ENCODE peak calls at places on chromosomes 11 and 22, in six cellular contexts. O is K562, F is GM23338, I is H1, E is HepG2, S is GM12878. A is an unnamed sample.

GRCh38 chr22:35540600-35541253 is at the start of gene RASD2:
- DNase-seq in O (no peak), E (no peak), F (peak), I (no peak), S (no peak), A (peak)

GRCh38 chr11:81112718-81113117 is 1620.9 kb downstream of the FAM181B start:
- DNase-seq in S (no peak), O (no peak), F (no peak), E (no peak), I (no peak), A (no peak)

GRCh38 chr11:112797653-112798293 is 163.4 kb upstream of the NCAM1 start:
- DNase-seq in I (peak), S (no peak), E (peak), F (peak), O (peak), A (peak)

GRCh38 chr11:66228521-66228920 is 39.9 kb upstream of the RAB1B start:
- DNase-seq in S (no peak), F (peak), I (peak), E (no peak), O (no peak), A (peak)

GRCh38 chr11:69637601-69637955 is 3.4 kb upstream of the CCND1 start:
- DNase-seq in E (no peak), F (peak), O (no peak), S (no peak), I (no peak), A (peak)

GRCh38 chr11:86523738-86524602 is 148.4 kb downstream of the ME3 start:
- DNase-seq in S (no peak), E (peak), I (no peak), F (no peak), O (peak), A (no peak)

GRCh38 chr11:45596571-45596970 is 68.9 kb downstream of the CHST1 start:
- DNase-seq in F (no peak), O (no peak), E (no peak), S (no peak), I (no peak), A (no peak)

GRCh38 chr11:113896156-113896879 is 8.3 kb upstream of the HTR3B start:
- DNase-seq in I (no peak), F (peak), E (no peak), S (no peak), O (peak), A (peak)

GRCh38 chr11:72580648-72580950 is 93.6 kb downstream of the PDE2A start:
- DNase-seq in O (no peak), F (no peak), E (no peak), I (no peak), S (no peak), A (no peak)

GRCh38 chr11:1557904-1558831 is 13.9 kb downstream of the DUSP8 start:
- DNase-seq in O (no peak), E (no peak), S (no peak), F (no peak), I (no peak), A (no peak)
- TF ChIP-seq CREB1 in O (no peak), E (no peak), S (no peak), F (no peak), I (no peak), A (no peak)

GRCh38 chr22:31852691-31853370 is 91.5 kb upstream of the YWHAH start:
- DNase-seq in O (no peak), S (no peak), I (no peak), E (no peak), F (no peak), A (no peak)
- TF ChIP-seq CREB1 in O (no peak), S (no peak), I (no peak), E (no peak), F (no peak), A (no peak)

GRCh38 chr22:29216873-29217666 is 11.4 kb downstream of the EMID1 start:
- DNase-seq in S (no peak), O (peak), E (peak), F (no peak), I (no peak), A (no peak)
- TF ChIP-seq CREB1 in S (no peak), O (no peak), E (no peak), F (no peak), I (no peak), A (no peak)

GRCh38 chr22:31044262-31044861 is 36.8 kb upstream of the SMTN start:
- DNase-seq in E (peak), I (no peak), O (no peak), F (no peak), S (no peak), A (no peak)
- TF ChIP-seq CREB1 in E (no peak), I (no peak), O (no peak), F (no peak), S (no peak), A (no peak)

DNA sequence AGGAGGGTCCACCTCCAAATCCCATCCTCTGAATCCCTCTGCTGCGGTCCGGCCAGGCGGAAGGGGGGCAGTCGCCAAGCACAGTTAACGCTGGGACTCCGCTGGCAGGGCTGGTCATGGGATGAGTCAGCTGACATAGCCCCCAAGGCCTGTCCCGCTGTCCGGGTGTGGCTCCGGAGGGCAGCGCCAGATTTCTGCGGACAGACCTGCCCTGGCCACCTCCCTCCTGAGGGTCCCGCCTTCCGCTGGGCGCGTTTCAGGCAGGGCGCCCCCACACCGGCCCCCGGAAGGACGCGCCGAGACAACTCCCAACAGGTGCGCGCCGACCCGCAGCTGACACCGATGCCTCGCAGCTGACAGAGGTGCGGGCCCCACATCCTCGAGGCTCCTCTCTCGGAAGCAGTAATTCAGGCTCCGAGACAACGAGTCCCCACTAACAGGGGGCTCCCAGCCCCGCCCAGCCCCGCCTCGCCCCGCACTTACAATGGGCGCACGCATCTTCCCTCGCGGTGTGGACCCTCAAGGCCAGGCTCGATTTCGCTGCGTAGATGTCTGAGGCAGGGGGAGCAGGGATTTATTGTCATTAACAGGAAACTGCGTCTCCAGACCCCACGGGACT is 607 bp downstream of the PLAAT3 start:
- DNase-seq in S (no peak), I (peak), E (no peak), O (peak), F (peak), A (peak)
- TF ChIP-seq CREB1 in S (no peak), I (peak), E (no peak), O (no peak), F (no peak), A (no peak)

GRCh38 chr11:102143867-102144266 is 33.6 kb downstream of the YAP1 start:
- DNase-seq in O (no peak), F (no peak), E (no peak), I (no peak), S (no peak), A (no peak)

GRCh38 chr11:102147632-102148031 is 37.4 kb downstream of the YAP1 start:
- DNase-seq in F (no peak), S (no peak), O (no peak), I (no peak), E (no peak), A (no peak)

GRCh38 chr11:102147031-102147430 is 36.8 kb downstream of the YAP1 start:
- DNase-seq in I (no peak), S (no peak), E (no peak), F (no peak), O (no peak), A (no peak)

GRCh38 chr11:102142333-102142732 is 32.1 kb downstream of the YAP1 start:
- DNase-seq in F (no peak), E (no peak), O (no peak), S (no peak), I (no peak), A (no peak)

GRCh38 chr11:102144357-102145342 is 34.4 kb downstream of the YAP1 start:
- DNase-seq in O (no peak), F (no peak), E (peak), I (no peak), S (no peak), A (no peak)
- TF ChIP-seq CREB1 in O (no peak), F (no peak), E (no peak), I (no peak), S (no peak), A (no peak)

GRCh38 chr11:119432484-119433368 is 9.8 kb upstream of the THY1 start:
- DNase-seq in S (no peak), O (no peak), F (peak), E (no peak), I (no peak), A (no peak)
- TF ChIP-seq CREB1 in S (no peak), O (no peak), F (no peak), E (no peak), I (no peak), A (no peak)

GRCh38 chr22:22595001-22595835 is 36.2 kb upstream of the PRAME start:
- DNase-seq in E (no peak), F (no peak), O (no peak), S (no peak), I (no peak), A (no peak)
- TF ChIP-seq CREB1 in E (no peak), F (no peak), O (no peak), S (no peak), I (no peak), A (no peak)